ENCODE peak calls at places on chromosomes 3 and 15, in five cellular contexts. One of them, this sample, is unnamed.

GRCh38 chr15:40763801-40764765 is at the start of gene GCHFR:
- DNase-seq in neuronal stem cell: peak
- DNase-seq in IMR-90: peak
- DNase-seq in mesendoderm: peak
- DNase-seq in H9: peak
- DNase-seq in this sample: peak

GRCh38 chr3:114674041-114674440 is 380.2 kb downstream of the TIGIT start:
- DNase-seq in mesendoderm: no peak
- DNase-seq in neuronal stem cell: no peak
- DNase-seq in H9: no peak
- DNase-seq in IMR-90: peak
- DNase-seq in this sample: no peak

GRCh38 chr3:36944641-36945270 is at the start of gene TRANK1:
- DNase-seq in IMR-90: peak
- DNase-seq in mesendoderm: peak
- DNase-seq in H9: peak
- DNase-seq in neuronal stem cell: no peak
- DNase-seq in this sample: no peak

GRCh38 chr3:177596822-177597271 is 399.6 kb upstream of the TBL1XR1 start:
- DNase-seq in mesendoderm: no peak
- DNase-seq in neuronal stem cell: no peak
- DNase-seq in IMR-90: no peak
- DNase-seq in H9: no peak
- DNase-seq in this sample: no peak

GRCh38 chr3:176651622-176652021 is 545.7 kb downstream of the TBL1XR1 start:
- DNase-seq in IMR-90: no peak
- DNase-seq in mesendoderm: peak
- DNase-seq in H9: no peak
- DNase-seq in neuronal stem cell: no peak
- DNase-seq in this sample: no peak

GRCh38 chr3:152458725-152459515 is 190.2 kb downstream of the MBNL1 start:
- DNase-seq in IMR-90: peak
- DNase-seq in mesendoderm: no peak
- DNase-seq in H9: no peak
- DNase-seq in neuronal stem cell: no peak
- DNase-seq in this sample: no peak

GRCh38 chr3:171301002-171301401 is 159.2 kb downstream of the TNIK start:
- DNase-seq in IMR-90: no peak
- DNase-seq in H9: no peak
- DNase-seq in mesendoderm: no peak
- DNase-seq in neuronal stem cell: no peak
- DNase-seq in this sample: no peak

GRCh38 chr3:4645468-4645867 is 152.3 kb downstream of the ITPR1 start:
- DNase-seq in IMR-90: no peak
- DNase-seq in neuronal stem cell: no peak
- DNase-seq in H9: no peak
- DNase-seq in mesendoderm: no peak
- DNase-seq in this sample: no peak

GRCh38 chr15:47565986-47566385 is 151.3 kb upstream of the SEMA6D start:
- DNase-seq in neuronal stem cell: no peak
- DNase-seq in H9: no peak
- DNase-seq in IMR-90: no peak
- DNase-seq in mesendoderm: peak
- DNase-seq in this sample: no peak

GRCh38 chr3:177371903-177372302 is 174.6 kb upstream of the TBL1XR1 start:
- DNase-seq in neuronal stem cell: no peak
- DNase-seq in IMR-90: no peak
- DNase-seq in H9: no peak
- DNase-seq in mesendoderm: peak
- DNase-seq in this sample: no peak

GRCh38 chr3:161854232-161854771 is 357.7 kb downstream of the OTOL1 start:
- DNase-seq in neuronal stem cell: no peak
- DNase-seq in H9: peak
- DNase-seq in mesendoderm: peak
- DNase-seq in IMR-90: peak
- DNase-seq in this sample: peak

GRCh38 chr3:46944191-46944590 is 32.4 kb downstream of the CCDC12 start:
- DNase-seq in neuronal stem cell: no peak
- DNase-seq in H9: no peak
- DNase-seq in IMR-90: no peak
- DNase-seq in mesendoderm: peak
- DNase-seq in this sample: no peak
- H2BK5ac ChIP-seq in neuronal stem cell: no peak
- H2BK5ac ChIP-seq in H9: no peak
- H2BK5ac ChIP-seq in IMR-90: no peak
- H2BK5ac ChIP-seq in mesendoderm: no peak
- H2BK5ac ChIP-seq in this sample: no peak

GRCh38 chr15:73923488-73924164 is 2.6 kb upstream of the LOXL1 start:
- DNase-seq in IMR-90: no peak
- DNase-seq in neuronal stem cell: no peak
- DNase-seq in H9: no peak
- DNase-seq in mesendoderm: no peak
- DNase-seq in this sample: no peak

GRCh38 chr15:73926191-73927002 is at the start of gene LOXL1:
- DNase-seq in H9: peak
- DNase-seq in neuronal stem cell: peak
- DNase-seq in mesendoderm: peak
- DNase-seq in IMR-90: peak
- DNase-seq in this sample: peak

GRCh38 chr15:73922186-73923151 is 3.8 kb upstream of the LOXL1 start:
- DNase-seq in neuronal stem cell: no peak
- DNase-seq in IMR-90: peak
- DNase-seq in H9: peak
- DNase-seq in mesendoderm: peak
- DNase-seq in this sample: no peak

GRCh38 chr15:73923156-73923487 is 3.1 kb upstream of the LOXL1 start:
- DNase-seq in IMR-90: no peak
- DNase-seq in mesendoderm: no peak
- DNase-seq in H9: no peak
- DNase-seq in neuronal stem cell: no peak
- DNase-seq in this sample: no peak

GRCh38 chr15:73924258-73924921 is 1.9 kb upstream of the LOXL1 start:
- DNase-seq in mesendoderm: no peak
- DNase-seq in IMR-90: peak
- DNase-seq in H9: no peak
- DNase-seq in neuronal stem cell: no peak
- DNase-seq in this sample: peak
- H2BK5ac ChIP-seq in mesendoderm: peak
- H2BK5ac ChIP-seq in IMR-90: peak
- H2BK5ac ChIP-seq in H9: no peak
- H2BK5ac ChIP-seq in neuronal stem cell: peak
- H2BK5ac ChIP-seq in this sample: peak

GRCh38 chr3:142595581-142595950 is 627 bp upstream of the PLS1 start:
- DNase-seq in neuronal stem cell: no peak
- DNase-seq in IMR-90: peak
- DNase-seq in mesendoderm: peak
- DNase-seq in H9: no peak
- DNase-seq in this sample: no peak
- H2BK5ac ChIP-seq in neuronal stem cell: no peak
- H2BK5ac ChIP-seq in IMR-90: no peak
- H2BK5ac ChIP-seq in mesendoderm: no peak
- H2BK5ac ChIP-seq in H9: no peak
- H2BK5ac ChIP-seq in this sample: no peak

GRCh38 chr15:52093167-52093538 is 19.4 kb downstream of the BCL2L10 start:
- DNase-seq in IMR-90: no peak
- DNase-seq in H9: no peak
- DNase-seq in neuronal stem cell: no peak
- DNase-seq in mesendoderm: no peak
- DNase-seq in this sample: no peak

GRCh38 chr15:52094811-52095584 is 17.6 kb downstream of the BCL2L10 start:
- DNase-seq in neuronal stem cell: no peak
- DNase-seq in H9: no peak
- DNase-seq in IMR-90: no peak
- DNase-seq in mesendoderm: no peak
- DNase-seq in this sample: no peak

GRCh38 chr15:52095597-52096262 is 16.8 kb downstream of the BCL2L10 start:
- DNase-seq in H9: no peak
- DNase-seq in IMR-90: peak
- DNase-seq in mesendoderm: no peak
- DNase-seq in neuronal stem cell: no peak
- DNase-seq in this sample: no peak

GRCh38 chr15:52097176-52097575 is 15.4 kb downstream of the BCL2L10 start:
- DNase-seq in IMR-90: no peak
- DNase-seq in neuronal stem cell: no peak
- DNase-seq in H9: no peak
- DNase-seq in mesendoderm: no peak
- DNase-seq in this sample: no peak

DNA sequence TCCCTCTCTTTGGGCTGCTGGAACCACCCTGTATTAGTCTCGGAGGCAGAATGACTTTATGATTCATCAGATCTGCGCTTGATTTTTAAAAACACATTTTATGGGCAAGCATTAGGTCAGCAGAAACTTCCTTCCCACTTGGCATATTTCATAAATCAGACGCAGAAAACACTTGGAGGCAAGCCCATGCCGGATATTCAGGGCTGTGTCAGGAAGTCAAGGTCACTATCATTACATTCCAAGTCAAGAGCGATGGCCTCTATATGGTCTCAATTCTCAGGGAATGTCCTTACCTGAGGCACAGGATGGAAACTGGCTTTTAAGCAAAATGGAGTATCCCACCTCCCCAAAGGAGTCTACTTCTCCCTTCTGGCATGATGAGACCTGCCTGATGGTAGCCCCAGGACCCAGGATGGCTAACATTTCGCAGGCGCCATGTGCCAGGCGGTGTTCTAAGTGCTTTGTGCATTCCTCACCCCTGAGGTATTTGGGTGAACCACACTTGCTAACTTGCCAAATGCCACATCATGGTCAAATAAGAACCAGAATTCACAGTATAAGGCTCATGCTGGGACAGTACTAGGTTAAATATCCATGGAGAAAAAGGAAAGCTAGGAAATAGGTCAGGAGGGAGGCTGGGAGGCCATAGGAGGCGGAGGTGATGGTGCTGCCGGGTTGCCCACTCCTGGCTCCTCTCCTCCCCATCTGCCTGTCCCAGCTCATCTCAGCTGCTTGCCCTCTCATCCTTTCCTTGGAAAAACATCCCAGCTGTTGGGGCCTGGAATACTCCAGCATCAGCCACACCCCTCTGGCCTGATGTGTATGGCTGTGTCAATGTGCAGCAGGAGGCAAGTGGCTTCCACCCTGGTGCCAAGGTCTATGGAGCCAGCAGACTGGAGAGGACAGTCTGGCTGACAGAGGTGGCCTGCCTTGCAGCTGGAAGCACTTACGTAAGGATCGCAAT is 18.8 kb downstream of the BCL2L10 start:
- DNase-seq in IMR-90: peak
- DNase-seq in mesendoderm: no peak
- DNase-seq in neuronal stem cell: no peak
- DNase-seq in H9: no peak
- DNase-seq in this sample: no peak
- H2BK5ac ChIP-seq in IMR-90: peak
- H2BK5ac ChIP-seq in mesendoderm: no peak
- H2BK5ac ChIP-seq in neuronal stem cell: no peak
- H2BK5ac ChIP-seq in H9: no peak
- H2BK5ac ChIP-seq in this sample: no peak

GRCh38 chr15:62390793-62391543 is 225.9 kb upstream of the C2CD4B start:
- DNase-seq in mesendoderm: peak
- DNase-seq in H9: peak
- DNase-seq in neuronal stem cell: peak
- DNase-seq in IMR-90: peak
- DNase-seq in this sample: no peak

GRCh38 chr15:62393196-62393595 is 228.1 kb upstream of the C2CD4B start:
- DNase-seq in IMR-90: peak
- DNase-seq in mesendoderm: no peak
- DNase-seq in neuronal stem cell: no peak
- DNase-seq in H9: no peak
- DNase-seq in this sample: no peak

GRCh38 chr15:62389887-62390792 is 225.1 kb upstream of the C2CD4B start:
- DNase-seq in neuronal stem cell: peak
- DNase-seq in IMR-90: peak
- DNase-seq in H9: peak
- DNase-seq in mesendoderm: peak
- DNase-seq in this sample: peak

GRCh38 chr15:62392411-62392810 is 227.3 kb upstream of the C2CD4B start:
- DNase-seq in IMR-90: peak
- DNase-seq in mesendoderm: peak
- DNase-seq in H9: peak
- DNase-seq in neuronal stem cell: peak
- DNase-seq in this sample: no peak

GRCh38 chr15:62391565-62392262 is 226.6 kb upstream of the C2CD4B start:
- DNase-seq in IMR-90: peak
- DNase-seq in mesendoderm: peak
- DNase-seq in neuronal stem cell: peak
- DNase-seq in H9: peak
- DNase-seq in this sample: peak
- H2BK5ac ChIP-seq in IMR-90: peak
- H2BK5ac ChIP-seq in mesendoderm: no peak
- H2BK5ac ChIP-seq in neuronal stem cell: peak
- H2BK5ac ChIP-seq in H9: no peak
- H2BK5ac ChIP-seq in this sample: no peak

GRCh38 chr3:52198643-52199608 is 966 bp downstream of the ALAS1 start:
- DNase-seq in H9: no peak
- DNase-seq in mesendoderm: no peak
- DNase-seq in IMR-90: no peak
- DNase-seq in neuronal stem cell: no peak
- DNase-seq in this sample: no peak
- H2BK5ac ChIP-seq in H9: no peak
- H2BK5ac ChIP-seq in mesendoderm: no peak
- H2BK5ac ChIP-seq in IMR-90: peak
- H2BK5ac ChIP-seq in neuronal stem cell: peak
- H2BK5ac ChIP-seq in this sample: no peak

GRCh38 chr15:62779041-62779810 is 263.3 kb upstream of the TPM1 start:
- DNase-seq in neuronal stem cell: no peak
- DNase-seq in IMR-90: peak
- DNase-seq in H9: no peak
- DNase-seq in mesendoderm: no peak
- DNase-seq in this sample: no peak

GRCh38 chr15:62782896-62783295 is 259.7 kb upstream of the TPM1 start:
- DNase-seq in IMR-90: peak
- DNase-seq in neuronal stem cell: no peak
- DNase-seq in H9: no peak
- DNase-seq in mesendoderm: no peak
- DNase-seq in this sample: no peak

GRCh38 chr15:62783303-62783957 is 259.1 kb upstream of the TPM1 start:
- DNase-seq in mesendoderm: no peak
- DNase-seq in H9: no peak
- DNase-seq in neuronal stem cell: no peak
- DNase-seq in IMR-90: peak
- DNase-seq in this sample: no peak

GRCh38 chr15:62782100-62782791 is 260.3 kb upstream of the TPM1 start:
- DNase-seq in H9: peak
- DNase-seq in mesendoderm: peak
- DNase-seq in IMR-90: peak
- DNase-seq in neuronal stem cell: peak
- DNase-seq in this sample: peak

DNA sequence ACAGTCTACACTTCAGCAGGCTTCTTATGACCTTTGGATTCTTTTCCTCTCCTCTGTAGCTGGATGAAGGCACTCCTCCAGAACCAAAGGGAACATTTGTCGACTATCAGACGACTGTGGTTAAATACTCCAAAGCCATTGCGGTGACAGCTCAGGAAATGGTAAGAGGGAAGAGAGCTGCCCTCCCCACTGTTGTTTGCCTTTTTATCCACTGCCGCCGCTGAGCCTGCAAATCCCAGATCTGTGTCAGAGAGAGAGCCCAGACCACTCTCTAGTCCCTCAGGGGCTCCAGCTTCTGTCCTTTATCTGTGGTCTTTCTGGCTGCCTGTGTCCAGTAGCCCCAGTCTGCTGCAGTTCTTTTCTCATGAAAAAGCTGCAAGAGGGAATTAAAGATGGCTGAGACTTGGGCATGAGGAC is 261.5 kb upstream of the TPM1 start:
- DNase-seq in mesendoderm: no peak
- DNase-seq in H9: no peak
- DNase-seq in IMR-90: no peak
- DNase-seq in neuronal stem cell: no peak
- DNase-seq in this sample: no peak
- H2BK5ac ChIP-seq in mesendoderm: no peak
- H2BK5ac ChIP-seq in H9: no peak
- H2BK5ac ChIP-seq in IMR-90: no peak
- H2BK5ac ChIP-seq in neuronal stem cell: no peak
- H2BK5ac ChIP-seq in this sample: no peak